ENCODE peak calls at places on chromosome 21, in eight cellular contexts. Q is gastrocnemius medialis, R is epithelial cell of esophagus, O is kidney, G is HepG2, C is Peyer's patch, W is fibroblast of mammary gland, H is stomach. M is an unnamed sample.

GRCh38 chr21:14259669-14260458 is 43.9 kb downstream of the RBM11 start:
- DNase-seq in W (peak; percentile 56), R (peak; percentile 70), Q (no peak), C (no peak), G (peak; percentile 39), H (no peak), O (no peak), M (peak; percentile 26)

GRCh38 chr21:40846566-40847411 is at the start of gene DSCAM:
- DNase-seq in Q (no peak), G (no peak), W (no peak), R (peak; percentile 62), C (no peak), H (no peak), O (no peak), M (no peak)

GRCh38 chr21:40191196-40191595 is 324.0 kb downstream of the PCP4 start:
- DNase-seq in C (no peak), Q (no peak), H (no peak), R (no peak), G (no peak), O (no peak), W (no peak), M (no peak)

GRCh38 chr21:34962586-34963222 is 86.4 kb downstream of the RUNX1 start:
- DNase-seq in H (no peak), R (no peak), C (no peak), W (no peak), O (no peak), Q (no peak), G (no peak), M (no peak)

GRCh38 chr21:45709127-45709526 is 65.6 kb downstream of the PCBP3 start:
- DNase-seq in Q (no peak), R (no peak), G (no peak), C (no peak), W (peak; percentile 50), H (no peak), O (no peak), M (no peak)

GRCh38 chr21:38848187-38848609 is 42.5 kb downstream of the ETS2 start:
- DNase-seq in W (no peak), O (no peak), Q (no peak), R (no peak), H (no peak), C (no peak), G (no peak), M (no peak)

GRCh38 chr21:40130476-40130875 is 263.2 kb downstream of the PCP4 start:
- DNase-seq in W (no peak), G (no peak), H (no peak), Q (no peak), R (peak; percentile 70), C (no peak), O (no peak), M (no peak)

GRCh38 chr21:44985441-44986401 is 45.9 kb downstream of the SLX9 start:
- DNase-seq in R (no peak), Q (peak; percentile 10), C (no peak), W (no peak), H (no peak), O (peak; percentile 72), G (no peak), M (no peak)

GRCh38 chr21:25934130-25934529 is 199.4 kb downstream of the GABPA start:
- DNase-seq in C (no peak), H (peak; percentile 31), Q (no peak), G (no peak), R (no peak), W (no peak), O (no peak), M (no peak)

GRCh38 chr21:34892196-34892595 is 156.9 kb downstream of the RUNX1 start:
- DNase-seq in R (no peak), H (no peak), G (no peak), C (no peak), W (no peak), O (no peak), Q (no peak), M (no peak)

GRCh38 chr21:33880626-33881025 is 35.0 kb downstream of the ATP5PO start:
- DNase-seq in H (no peak), G (no peak), Q (no peak), C (no peak), R (no peak), O (no peak), W (no peak), M (no peak)

GRCh38 chr21:15494481-15494880 is 235.3 kb upstream of the USP25 start:
- DNase-seq in C (no peak), Q (no peak), O (no peak), R (no peak), H (no peak), W (no peak), G (no peak), M (no peak)

GRCh38 chr21:40577285-40578043 is 269.5 kb downstream of the DSCAM start:
- DNase-seq in C (no peak), R (no peak), W (no peak), O (no peak), H (no peak), G (no peak), Q (no peak), M (no peak)

GRCh38 chr21:14900058-14900457 is 164.7 kb downstream of the NRIP1 start:
- DNase-seq in C (no peak), H (no peak), O (no peak), G (no peak), R (peak; percentile 57), W (peak; percentile 75), Q (no peak), M (no peak)

GRCh38 chr21:42188663-42189062 is 30.3 kb upstream of the ABCG1 start:
- DNase-seq in C (no peak), R (no peak), W (no peak), Q (no peak), H (no peak), O (no peak), G (no peak), M (no peak)

GRCh38 chr21:41453761-41454160 is 27.7 kb downstream of the MX1 start:
- DNase-seq in H (no peak), G (no peak), O (no peak), Q (no peak), C (no peak), W (no peak), R (no peak), M (no peak)

GRCh38 chr21:29342394-29342957 is 43.8 kb downstream of the BACH1 start:
- DNase-seq in H (no peak), G (no peak), Q (peak; percentile 94), R (peak; percentile 93), C (no peak), W (peak; percentile 100), O (no peak), M (no peak)
- H3K4me3 ChIP-seq in H (no peak overlapping the region), G (no peak overlapping the region), Q (no peak overlapping the region), R (no peak overlapping the region), C (no peak overlapping the region), W (no peak overlapping the region), O (no peak overlapping the region), M (no peak overlapping the region)

GRCh38 chr21:43717166-43717853 is 1.6 kb upstream of the PDXK start:
- DNase-seq in G (no peak), R (no peak), C (no peak), H (no peak), O (no peak), Q (no peak), W (no peak), M (no peak)

GRCh38 chr21:43717967-43718871 is 710 bp upstream of the PDXK start:
- DNase-seq in Q (no peak), W (no peak), C (no peak), R (no peak), O (peak; percentile 86), G (no peak), H (no peak), M (no peak)

GRCh38 chr21:43720539-43721224 is 1.8 kb downstream of the PDXK start:
- DNase-seq in G (no peak), H (no peak), Q (no peak), W (no peak), C (no peak), R (no peak), O (no peak), M (no peak)

GRCh38 chr21:43719748-43720538 is 1.0 kb downstream of the PDXK start:
- DNase-seq in H (peak; percentile 39), W (no peak), Q (no peak), G (no peak), R (no peak), O (peak; percentile 85), C (no peak), M (no peak)

GRCh38 chr21:43718872-43719747 is at the start of gene PDXK:
- DNase-seq in H (peak; percentile 92), O (peak; percentile 96), Q (peak; percentile 77), C (peak; percentile 85), R (peak; percentile 89), G (peak; percentile 67), W (peak; percentile 64), M (no peak)
- TF ChIP-seq CTCF in H (no peak), O (peak; percentile 24), Q (no peak), C (no peak), R (no peak), G (peak; percentile 41), W (no peak), M (peak; percentile 15)

GRCh38 chr21:43307677-43308070 is 119.3 kb downstream of the SIK1 start:
- DNase-seq in H (no peak), O (no peak), R (no peak), C (no peak), W (no peak), G (no peak), Q (no peak), M (no peak)
- H3K4me3 ChIP-seq in H (no peak overlapping the region), O (no peak overlapping the region), R (no peak overlapping the region), C (no peak overlapping the region), W (no peak overlapping the region), G (no peak overlapping the region), Q (no peak overlapping the region), M (no peak overlapping the region)

GRCh38 chr21:28337319-28337718 is 655.4 kb downstream of the LTN1 start:
- DNase-seq in G (peak; percentile 37), H (no peak), Q (no peak), W (peak; percentile 79), R (peak; percentile 61), O (no peak), C (no peak), M (peak; percentile 65)
- TF ChIP-seq CTCF in G (peak; percentile 40), H (no peak), Q (peak; percentile 15), W (peak; percentile 45), R (peak; percentile 39), O (no peak), C (no peak), M (peak; percentile 57)

M was measured in LNCaP clone FGC.